ENCODE peak calls at places on chromosomes 2 and 18, in nine cellular contexts. One of them, this sample, is unnamed.

GRCh38 chr2:144078091-144078490 is 441.8 kb downstream of the ZEB2 start:
- DNase-seq in HL-60: no peak
- DNase-seq in IMR-90: peak; percentile 37
- DNase-seq in SJSA1: no peak
- DNase-seq in effector memory CD4-positive, alpha-beta T cell: no peak
- DNase-seq in psoas muscle: no peak
- DNase-seq in CD8-positive, alpha-beta memory T cell: no peak
- DNase-seq in cardiac muscle cell: no peak
- DNase-seq in left ventricle myocardium inferior: no peak
- DNase-seq in this sample: no peak

GRCh38 chr2:25954199-25954752 is 28.0 kb downstream of the KIF3C start:
- DNase-seq in HL-60: no peak
- DNase-seq in IMR-90: no peak
- DNase-seq in SJSA1: no peak
- DNase-seq in effector memory CD4-positive, alpha-beta T cell: no peak
- DNase-seq in psoas muscle: no peak
- DNase-seq in CD8-positive, alpha-beta memory T cell: no peak
- DNase-seq in cardiac muscle cell: no peak
- DNase-seq in left ventricle myocardium inferior: no peak
- DNase-seq in this sample: no peak

GRCh38 chr2:69902213-69902922 is 8.6 kb downstream of the SNRNP27 start:
- DNase-seq in HL-60: peak; percentile 76
- DNase-seq in IMR-90: no peak
- DNase-seq in SJSA1: no peak
- DNase-seq in effector memory CD4-positive, alpha-beta T cell: no peak
- DNase-seq in psoas muscle: no peak
- DNase-seq in CD8-positive, alpha-beta memory T cell: no peak
- DNase-seq in cardiac muscle cell: no peak
- DNase-seq in left ventricle myocardium inferior: no peak
- DNase-seq in this sample: no peak

GRCh38 chr2:71691747-71692455 is 238.5 kb downstream of the DYSF start:
- DNase-seq in HL-60: no peak
- DNase-seq in IMR-90: no peak
- DNase-seq in SJSA1: no peak
- DNase-seq in effector memory CD4-positive, alpha-beta T cell: no peak
- DNase-seq in psoas muscle: peak; percentile 89
- DNase-seq in CD8-positive, alpha-beta memory T cell: no peak
- DNase-seq in cardiac muscle cell: no peak
- DNase-seq in left ventricle myocardium inferior: no peak
- DNase-seq in this sample: no peak

GRCh38 chr2:12965540-12966269 is 249.0 kb downstream of the TRIB2 start:
- DNase-seq in HL-60: peak; percentile 26
- DNase-seq in IMR-90: peak; percentile 83
- DNase-seq in SJSA1: peak; percentile 50
- DNase-seq in effector memory CD4-positive, alpha-beta T cell: no peak
- DNase-seq in psoas muscle: no peak
- DNase-seq in CD8-positive, alpha-beta memory T cell: no peak
- DNase-seq in cardiac muscle cell: no peak
- DNase-seq in left ventricle myocardium inferior: no peak
- DNase-seq in this sample: no peak

GRCh38 chr2:110107092-110108079 is 8.2 kb downstream of the MALL start:
- DNase-seq in HL-60: no peak
- DNase-seq in IMR-90: no peak
- DNase-seq in SJSA1: no peak
- DNase-seq in effector memory CD4-positive, alpha-beta T cell: no peak
- DNase-seq in psoas muscle: no peak
- DNase-seq in CD8-positive, alpha-beta memory T cell: no peak
- DNase-seq in cardiac muscle cell: no peak
- DNase-seq in left ventricle myocardium inferior: no peak
- DNase-seq in this sample: no peak

GRCh38 chr2:135791418-135792190 is 45.4 kb downstream of the LCT start:
- DNase-seq in HL-60: no peak
- DNase-seq in IMR-90: peak; percentile 50
- DNase-seq in SJSA1: no peak
- DNase-seq in effector memory CD4-positive, alpha-beta T cell: no peak
- DNase-seq in psoas muscle: no peak
- DNase-seq in CD8-positive, alpha-beta memory T cell: no peak
- DNase-seq in cardiac muscle cell: no peak
- DNase-seq in left ventricle myocardium inferior: no peak
- DNase-seq in this sample: no peak

GRCh38 chr2:23618696-23619530 is 233.9 kb downstream of the KLHL29 start:
- DNase-seq in HL-60: no peak
- DNase-seq in IMR-90: peak; percentile 16
- DNase-seq in SJSA1: no peak
- DNase-seq in effector memory CD4-positive, alpha-beta T cell: no peak
- DNase-seq in psoas muscle: no peak
- DNase-seq in CD8-positive, alpha-beta memory T cell: no peak
- DNase-seq in cardiac muscle cell: no peak
- DNase-seq in left ventricle myocardium inferior: no peak
- DNase-seq in this sample: no peak

GRCh38 chr2:172179045-172179742 is 76.5 kb upstream of the DLX2 start:
- DNase-seq in HL-60: no peak
- DNase-seq in IMR-90: peak; percentile 35
- DNase-seq in SJSA1: peak; percentile 22
- DNase-seq in effector memory CD4-positive, alpha-beta T cell: no peak
- DNase-seq in psoas muscle: no peak
- DNase-seq in CD8-positive, alpha-beta memory T cell: no peak
- DNase-seq in cardiac muscle cell: no peak
- DNase-seq in left ventricle myocardium inferior: no peak
- DNase-seq in this sample: peak; percentile 74

GRCh38 chr2:7773362-7773973 is 856.3 kb downstream of the RNF144A start:
- DNase-seq in HL-60: peak; percentile 53
- DNase-seq in IMR-90: no peak
- DNase-seq in SJSA1: no peak
- DNase-seq in effector memory CD4-positive, alpha-beta T cell: no peak
- DNase-seq in psoas muscle: no peak
- DNase-seq in CD8-positive, alpha-beta memory T cell: no peak
- DNase-seq in cardiac muscle cell: no peak
- DNase-seq in left ventricle myocardium inferior: no peak
- DNase-seq in this sample: peak; percentile 93

GRCh38 chr18:58674159-58674558 is 2.9 kb downstream of the MALT1 start:
- DNase-seq in HL-60: no peak
- DNase-seq in IMR-90: no peak
- DNase-seq in SJSA1: no peak
- DNase-seq in effector memory CD4-positive, alpha-beta T cell: no peak
- DNase-seq in psoas muscle: no peak
- DNase-seq in CD8-positive, alpha-beta memory T cell: no peak
- DNase-seq in cardiac muscle cell: no peak
- DNase-seq in left ventricle myocardium inferior: no peak
- DNase-seq in this sample: no peak

GRCh38 chr2:47488870-47489584 is 86.1 kb downstream of the MSH2 start:
- DNase-seq in HL-60: no peak
- DNase-seq in IMR-90: peak; percentile 92
- DNase-seq in SJSA1: peak; percentile 68
- DNase-seq in effector memory CD4-positive, alpha-beta T cell: no peak
- DNase-seq in psoas muscle: no peak
- DNase-seq in CD8-positive, alpha-beta memory T cell: no peak
- DNase-seq in cardiac muscle cell: no peak
- DNase-seq in left ventricle myocardium inferior: no peak
- DNase-seq in this sample: peak; percentile 64

GRCh38 chr2:191869178-191869577 is 22.3 kb upstream of the CAVIN2 start:
- DNase-seq in HL-60: no peak
- DNase-seq in IMR-90: peak; percentile 30
- DNase-seq in SJSA1: no peak
- DNase-seq in effector memory CD4-positive, alpha-beta T cell: no peak
- DNase-seq in psoas muscle: no peak
- DNase-seq in CD8-positive, alpha-beta memory T cell: no peak
- DNase-seq in cardiac muscle cell: peak; percentile 55
- DNase-seq in left ventricle myocardium inferior: no peak
- DNase-seq in this sample: peak; percentile 29

GRCh38 chr2:120177011-120177621 is 46.1 kb downstream of the TMEM185B start:
- DNase-seq in HL-60: peak; percentile 43
- DNase-seq in IMR-90: no peak
- DNase-seq in SJSA1: no peak
- DNase-seq in effector memory CD4-positive, alpha-beta T cell: peak; percentile 60
- DNase-seq in psoas muscle: peak; percentile 70
- DNase-seq in CD8-positive, alpha-beta memory T cell: peak; percentile 63
- DNase-seq in cardiac muscle cell: no peak
- DNase-seq in left ventricle myocardium inferior: peak; percentile 25
- DNase-seq in this sample: peak; percentile 70

GRCh38 chr2:197615033-197615652 is 60.2 kb downstream of the RFTN2 start:
- DNase-seq in HL-60: no peak
- DNase-seq in IMR-90: no peak
- DNase-seq in SJSA1: no peak
- DNase-seq in effector memory CD4-positive, alpha-beta T cell: no peak
- DNase-seq in psoas muscle: no peak
- DNase-seq in CD8-positive, alpha-beta memory T cell: no peak
- DNase-seq in cardiac muscle cell: no peak
- DNase-seq in left ventricle myocardium inferior: no peak
- DNase-seq in this sample: peak; percentile 77

GRCh38 chr18:46829947-46830346 is 73.1 kb upstream of the ST8SIA5 start:
- DNase-seq in HL-60: no peak
- DNase-seq in IMR-90: no peak
- DNase-seq in SJSA1: no peak
- DNase-seq in effector memory CD4-positive, alpha-beta T cell: no peak
- DNase-seq in psoas muscle: no peak
- DNase-seq in CD8-positive, alpha-beta memory T cell: no peak
- DNase-seq in cardiac muscle cell: no peak
- DNase-seq in left ventricle myocardium inferior: no peak
- DNase-seq in this sample: no peak

GRCh38 chr2:239762106-239762505 is 263.0 kb downstream of the NDUFA10 start:
- DNase-seq in HL-60: no peak
- DNase-seq in IMR-90: no peak
- DNase-seq in SJSA1: no peak
- DNase-seq in effector memory CD4-positive, alpha-beta T cell: no peak
- DNase-seq in psoas muscle: no peak
- DNase-seq in CD8-positive, alpha-beta memory T cell: no peak
- DNase-seq in cardiac muscle cell: no peak
- DNase-seq in left ventricle myocardium inferior: no peak
- DNase-seq in this sample: no peak

DNA sequence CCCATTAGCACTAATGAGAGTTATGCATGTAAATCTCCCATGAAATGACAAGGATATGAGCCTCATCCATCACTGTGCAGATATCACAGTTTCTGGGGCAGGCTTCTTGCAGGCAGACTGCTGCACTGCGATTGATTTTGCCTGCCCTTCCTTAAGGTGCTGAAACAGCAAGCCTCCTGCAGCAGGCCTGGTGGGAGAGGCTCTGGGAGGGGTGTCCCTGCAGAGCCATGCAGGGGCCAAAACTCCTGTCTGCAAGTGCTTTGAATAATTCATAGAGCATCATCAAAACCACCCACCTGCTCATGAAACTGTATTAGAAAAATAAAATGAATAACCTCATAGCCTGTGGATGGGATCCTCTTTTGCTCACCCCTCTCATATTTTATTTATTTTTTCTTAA is 285.9 kb downstream of the MYT1L start:
- DNase-seq in HL-60: no peak
- DNase-seq in IMR-90: no peak
- DNase-seq in SJSA1: no peak
- DNase-seq in effector memory CD4-positive, alpha-beta T cell: no peak
- DNase-seq in psoas muscle: no peak
- DNase-seq in CD8-positive, alpha-beta memory T cell: no peak
- DNase-seq in cardiac muscle cell: no peak
- DNase-seq in left ventricle myocardium inferior: no peak
- DNase-seq in this sample: no peak
- H3K27ac ChIP-seq in HL-60: no peak overlapping the region
- H3K27ac ChIP-seq in IMR-90: no peak overlapping the region
- H3K27ac ChIP-seq in SJSA1: no peak overlapping the region
- H3K27ac ChIP-seq in effector memory CD4-positive, alpha-beta T cell: no peak overlapping the region
- H3K27ac ChIP-seq in psoas muscle: no peak overlapping the region
- H3K27ac ChIP-seq in CD8-positive, alpha-beta memory T cell: no peak overlapping the region
- H3K27ac ChIP-seq in cardiac muscle cell: no peak overlapping the region
- H3K27ac ChIP-seq in left ventricle myocardium inferior: peak overlapping the region; percentile 63
- H3K27ac ChIP-seq in this sample: no peak overlapping the region

DNA sequence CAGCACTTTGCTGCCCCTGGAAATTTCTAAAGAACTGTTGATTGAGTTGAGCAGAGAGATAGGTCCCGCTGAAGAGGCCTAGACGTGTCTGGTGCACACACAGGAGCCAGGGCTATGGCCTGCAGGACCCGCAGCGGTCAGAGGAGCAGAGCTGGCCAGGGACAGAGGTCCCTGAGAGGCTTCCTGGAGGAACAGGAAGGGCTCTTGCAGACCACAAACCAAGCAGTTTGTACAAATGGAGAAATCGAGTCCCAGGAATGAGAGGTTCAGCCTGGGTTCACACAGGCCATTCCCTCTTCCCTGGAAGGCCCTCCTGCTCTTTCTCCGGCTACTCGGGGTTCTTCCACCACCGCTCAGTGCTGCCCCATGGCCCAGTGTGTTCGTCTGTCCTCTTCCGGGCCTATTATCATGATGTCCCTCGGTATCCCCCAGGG is 1.2 kb upstream of the BIN1 start:
- DNase-seq in HL-60: no peak
- DNase-seq in IMR-90: no peak
- DNase-seq in SJSA1: no peak
- DNase-seq in effector memory CD4-positive, alpha-beta T cell: no peak
- DNase-seq in psoas muscle: peak; percentile 52
- DNase-seq in CD8-positive, alpha-beta memory T cell: no peak
- DNase-seq in cardiac muscle cell: no peak
- DNase-seq in left ventricle myocardium inferior: no peak
- DNase-seq in this sample: no peak
- H3K27ac ChIP-seq in HL-60: no peak overlapping the region
- H3K27ac ChIP-seq in IMR-90: no peak overlapping the region
- H3K27ac ChIP-seq in SJSA1: no peak overlapping the region
- H3K27ac ChIP-seq in effector memory CD4-positive, alpha-beta T cell: no peak overlapping the region
- H3K27ac ChIP-seq in psoas muscle: peak overlapping the region; percentile 98
- H3K27ac ChIP-seq in CD8-positive, alpha-beta memory T cell: no peak overlapping the region
- H3K27ac ChIP-seq in cardiac muscle cell: no peak overlapping the region
- H3K27ac ChIP-seq in left ventricle myocardium inferior: peak overlapping the region; percentile 84
- H3K27ac ChIP-seq in this sample: no peak overlapping the region

GRCh38 chr2:139175510-139175909 is 395.3 kb upstream of the NXPH2 start:
- DNase-seq in HL-60: no peak
- DNase-seq in IMR-90: no peak
- DNase-seq in SJSA1: no peak
- DNase-seq in effector memory CD4-positive, alpha-beta T cell: no peak
- DNase-seq in psoas muscle: no peak
- DNase-seq in CD8-positive, alpha-beta memory T cell: no peak
- DNase-seq in cardiac muscle cell: no peak
- DNase-seq in left ventricle myocardium inferior: no peak
- DNase-seq in this sample: no peak

DNA sequence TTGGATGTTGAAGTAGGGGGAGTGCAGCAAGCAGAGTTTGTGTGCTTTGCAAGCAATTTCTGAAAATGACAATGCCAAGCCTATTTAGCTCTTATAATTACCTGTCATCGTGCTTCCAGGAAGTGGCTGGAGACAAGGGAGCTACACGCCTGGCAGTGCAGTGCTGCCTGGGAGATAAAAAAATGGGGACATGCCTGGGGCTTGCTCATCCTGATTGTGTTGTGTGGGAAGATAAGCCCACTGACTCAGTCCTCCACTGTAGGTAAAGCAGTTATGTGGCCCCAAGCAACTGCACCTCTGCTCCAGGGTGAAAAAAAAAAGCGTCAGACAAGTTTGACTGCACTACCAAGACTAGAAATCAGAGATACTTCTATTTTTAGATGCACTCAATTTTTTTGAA is 396.9 kb upstream of the NXPH2 start:
- DNase-seq in HL-60: no peak
- DNase-seq in IMR-90: no peak
- DNase-seq in SJSA1: no peak
- DNase-seq in effector memory CD4-positive, alpha-beta T cell: no peak
- DNase-seq in psoas muscle: no peak
- DNase-seq in CD8-positive, alpha-beta memory T cell: no peak
- DNase-seq in cardiac muscle cell: no peak
- DNase-seq in left ventricle myocardium inferior: no peak
- DNase-seq in this sample: no peak
- H3K27ac ChIP-seq in HL-60: no peak overlapping the region
- H3K27ac ChIP-seq in IMR-90: no peak overlapping the region
- H3K27ac ChIP-seq in SJSA1: no peak overlapping the region
- H3K27ac ChIP-seq in effector memory CD4-positive, alpha-beta T cell: no peak overlapping the region
- H3K27ac ChIP-seq in psoas muscle: no peak overlapping the region
- H3K27ac ChIP-seq in CD8-positive, alpha-beta memory T cell: no peak overlapping the region
- H3K27ac ChIP-seq in cardiac muscle cell: no peak overlapping the region
- H3K27ac ChIP-seq in left ventricle myocardium inferior: no peak overlapping the region
- H3K27ac ChIP-seq in this sample: no peak overlapping the region

GRCh38 chr2:39095624-39096023 is 25.2 kb downstream of the SOS1 start:
- DNase-seq in HL-60: no peak
- DNase-seq in IMR-90: no peak
- DNase-seq in SJSA1: no peak
- DNase-seq in effector memory CD4-positive, alpha-beta T cell: no peak
- DNase-seq in psoas muscle: no peak
- DNase-seq in CD8-positive, alpha-beta memory T cell: no peak
- DNase-seq in cardiac muscle cell: no peak
- DNase-seq in left ventricle myocardium inferior: no peak
- DNase-seq in this sample: no peak
- H3K27ac ChIP-seq in HL-60: peak overlapping the region; percentile 60
- H3K27ac ChIP-seq in IMR-90: no peak overlapping the region
- H3K27ac ChIP-seq in SJSA1: no peak overlapping the region
- H3K27ac ChIP-seq in effector memory CD4-positive, alpha-beta T cell: no peak overlapping the region
- H3K27ac ChIP-seq in psoas muscle: no peak overlapping the region
- H3K27ac ChIP-seq in CD8-positive, alpha-beta memory T cell: no peak overlapping the region
- H3K27ac ChIP-seq in cardiac muscle cell: no peak overlapping the region
- H3K27ac ChIP-seq in left ventricle myocardium inferior: no peak overlapping the region
- H3K27ac ChIP-seq in this sample: no peak overlapping the region

This sample was measured in epithelial cell of prostate.